ENCODE peak calls at places on chromosomes 2 and 18, in ten cellular contexts. A is neural crest cell, G is NCI-H2029 treated with DMSO at 0.1 percent for 48 hours, T is RPMI8226, V is NCI-H446 treated with DMSO at 0.1 percent for 48 hours, C is midbrain, X is HEK293T, P is caudate nucleus, B is smooth muscle cell of the brain vasculature, F is posterior cingulate gyrus. I is an unnamed sample.

GRCh38 chr18:3016584-3017292 is 3.8 kb upstream of the LPIN2 start:
- DNase-seq in T (peak; percentile 68), A (no peak), B (no peak), P (no peak), X (no peak), V (no peak), G (no peak), F (no peak), C (peak; percentile 43), I (no peak)

GRCh38 chr2:8515390-8515761 is 166.5 kb upstream of the ID2 start:
- DNase-seq in X (no peak), B (no peak), P (no peak), A (no peak), F (peak; percentile 59), V (no peak), C (no peak), G (no peak), T (peak; percentile 88), I (peak; percentile 57)

GRCh38 chr2:240825476-240825875 is 5.5 kb upstream of the KIF1A start:
- DNase-seq in V (no peak), F (no peak), T (no peak), A (no peak), P (no peak), X (no peak), B (no peak), C (no peak), G (no peak), I (no peak)

GRCh38 chr2:66570471-66570870 is 135.5 kb downstream of the MEIS1 start:
- DNase-seq in G (no peak), A (no peak), P (no peak), B (no peak), F (no peak), C (no peak), V (no peak), T (no peak), X (no peak), I (no peak)

GRCh38 chr18:54359233-54359632 is 1.5 kb downstream of the C18orf54 start:
- DNase-seq in V (no peak), X (no peak), T (no peak), B (no peak), C (no peak), F (no peak), P (no peak), G (no peak), A (no peak), I (no peak)

GRCh38 chr2:230903251-230904150 is 21.5 kb downstream of the GPR55 start:
- DNase-seq in A (no peak), C (no peak), F (no peak), P (no peak), B (no peak), G (no peak), T (no peak), X (no peak), V (no peak), I (no peak)

GRCh38 chr2:152453129-152453642 is 118.2 kb downstream of the FMNL2 start:
- DNase-seq in C (peak; percentile 82), A (peak; percentile 44), B (no peak), F (peak; percentile 90), X (no peak), G (no peak), T (no peak), V (no peak), P (no peak), I (no peak)

GRCh38 chr18:2843161-2843560 is 3.6 kb upstream of the EMILIN2 start:
- DNase-seq in G (no peak), F (no peak), X (no peak), V (no peak), A (no peak), P (no peak), C (no peak), B (no peak), T (no peak), I (no peak)

GRCh38 chr2:203804070-203804469 is 63.5 kb upstream of the CTLA4 start:
- DNase-seq in T (no peak), A (no peak), X (no peak), V (no peak), F (peak; percentile 84), P (no peak), C (peak; percentile 12), G (no peak), B (peak; percentile 81), I (peak; percentile 21)

GRCh38 chr18:39523281-39523680 is 1957.7 kb upstream of the CELF4 start:
- DNase-seq in T (no peak), X (no peak), F (no peak), G (no peak), B (no peak), V (no peak), A (no peak), C (no peak), P (no peak), I (no peak)

GRCh38 chr2:27427863-27428212 is 593 bp upstream of the NRBP1 start:
- DNase-seq in F (no peak), C (no peak), T (no peak), X (no peak), A (no peak), B (no peak), V (no peak), P (no peak), G (no peak), I (no peak)

GRCh38 chr18:30492552-30493129 is 549.9 kb downstream of the DSC3 start:
- DNase-seq in X (no peak), C (no peak), A (no peak), B (no peak), P (no peak), G (no peak), F (no peak), T (no peak), V (no peak), I (no peak)

GRCh38 chr18:50401888-50402287 is 27.0 kb downstream of the SKA1 start:
- DNase-seq in F (peak; percentile 75), P (no peak), T (peak; percentile 92), X (peak; percentile 8), B (no peak), A (no peak), C (no peak), V (no peak), G (no peak), I (no peak)

GRCh38 chr18:51196116-51196810 is 1.2 kb downstream of the MEX3C start:
- DNase-seq in C (peak; percentile 48), P (no peak), X (no peak), T (peak; percentile 55), G (no peak), F (peak; percentile 85), A (peak; percentile 10), V (no peak), B (no peak), I (peak; percentile 58)

GRCh38 chr2:102558463-102558862 is 60.9 kb upstream of the SLC9A2 start:
- DNase-seq in X (no peak), V (no peak), P (no peak), T (no peak), A (no peak), B (no peak), C (no peak), G (no peak), F (no peak), I (no peak)

GRCh38 chr2:85504434-85505261 is 34.3 kb upstream of the MAT2A start:
- DNase-seq in T (no peak), X (no peak), C (no peak), V (peak; percentile 96), P (no peak), F (no peak), G (peak; percentile 56), B (peak; percentile 51), A (no peak), I (no peak)